ENCODE peak calls at places on chromosomes 11 and 22, in five cellular contexts. M is mesothelial cell of epicardium, Q is AG04450, H is RWPE2, X is IMR-90. L is an unnamed sample.

GRCh38 chr22:28734393-28734792 is 7.2 kb downstream of the CHEK2 start:
- DNase-seq in M (no peak), Q (no peak), H (no peak), X (no peak), L (no peak)

GRCh38 chr11:101582242-101583052 is 1.4 kb downstream of the TRPC6 start:
- DNase-seq in M (peak), Q (no peak), H (no peak), X (peak), L (no peak)

GRCh38 chr22:44445731-44446130 is 52.3 kb downstream of the RTL6 start:
- DNase-seq in M (no peak), Q (no peak), H (no peak), X (no peak), L (no peak)

GRCh38 chr11:64872790-64873488 is 5.5 kb downstream of the EHD1 start:
- DNase-seq in M (no peak), Q (no peak), H (no peak), X (no peak), L (no peak)

GRCh38 chr11:113014262-113014661 is 53.0 kb downstream of the NCAM1 start:
- DNase-seq in M (no peak), Q (no peak), H (no peak), X (no peak), L (no peak)

GRCh38 chr22:35335468-35335867 is 35.8 kb downstream of the TOM1 start:
- DNase-seq in M (no peak), Q (no peak), H (no peak), X (no peak), L (no peak)

GRCh38 chr11:2268911-2269600 is 1.3 kb downstream of the ASCL2 start:
- DNase-seq in M (peak), Q (no peak), H (peak), X (no peak), L (peak)

GRCh38 chr22:19991645-19992451 is 24.8 kb downstream of the ARVCF start:
- DNase-seq in M (no peak), Q (no peak), H (no peak), X (no peak), L (no peak)

GRCh38 chr22:20994128-20994901 is 7.6 kb downstream of the THAP7 start:
- DNase-seq in M (no peak), Q (no peak), H (no peak), X (no peak), L (peak)

GRCh38 chr22:33519140-33519973 is 400.9 kb downstream of the LARGE1 start:
- DNase-seq in M (no peak), Q (no peak), H (no peak), X (peak), L (no peak)

GRCh38 chr11:76339217-76339616 is 41.7 kb downstream of the THAP12 start:
- DNase-seq in M (no peak), Q (no peak), H (no peak), X (no peak), L (no peak)

GRCh38 chr11:92569717-92570116 is 345.1 kb downstream of the FAT3 start:
- DNase-seq in M (no peak), Q (no peak), H (no peak), X (no peak), L (no peak)

GRCh38 chr22:49922484-49922883 is 4.0 kb downstream of the CRELD2 start:
- DNase-seq in M (no peak), Q (no peak), H (peak), X (no peak), L (no peak)

GRCh38 chr11:102157219-102157618 is 47.0 kb downstream of the YAP1 start:
- DNase-seq in M (no peak), Q (no peak), H (no peak), X (peak), L (no peak)

GRCh38 chr11:122851366-122852011 is 13.2 kb downstream of the CRTAM start:
- DNase-seq in M (no peak), Q (no peak), H (no peak), X (no peak), L (no peak)

GRCh38 chr22:28148816-28149465 is 229.9 kb upstream of the PITPNB start:
- DNase-seq in M (no peak), Q (no peak), H (no peak), X (no peak), L (no peak)

GRCh38 chr11:34627197-34627596 is 6.3 kb downstream of the EHF start:
- DNase-seq in M (no peak), Q (no peak), H (no peak), X (no peak), L (no peak)

GRCh38 chr11:15897211-15897960 is 459.0 kb downstream of the SOX6 start:
- DNase-seq in M (no peak), Q (peak), H (no peak), X (peak), L (no peak)

GRCh38 chr11:61482513-61482912 is 26.0 kb upstream of the LRRC10B start:
- DNase-seq in M (peak), Q (no peak), H (no peak), X (no peak), L (no peak)

GRCh38 chr22:40951795-40952602 is 821 bp downstream of the RBX1 start:
- DNase-seq in M (no peak), Q (no peak), H (no peak), X (peak), L (no peak)

GRCh38 chr22:42990131-42990838 is 24.7 kb downstream of the PACSIN2 start:
- DNase-seq in M (no peak), Q (no peak), H (peak), X (peak), L (no peak)

GRCh38 chr11:34263462-34264186 is 94.2 kb downstream of the ABTB2 start:
- DNase-seq in M (no peak), Q (peak), H (peak), X (peak), L (no peak)

GRCh38 chr11:108097179-108097578 is 24.2 kb upstream of the ACAT1 start:
- DNase-seq in M (no peak), Q (no peak), H (no peak), X (no peak), L (no peak)

GRCh38 chr11:6321356-6321755 is 1.1 kb upstream of the CAVIN3 start:
- DNase-seq in M (no peak), Q (no peak), H (no peak), X (no peak), L (no peak)

GRCh38 chr11:93513763-93514162 is 29.4 kb downstream of the SMCO4 start:
- DNase-seq in M (no peak), Q (no peak), H (no peak), X (no peak), L (no peak)

GRCh38 chr11:71244116-71244815 is 8.1 kb downstream of the SHANK2 start:
- DNase-seq in M (no peak), Q (no peak), H (no peak), X (peak), L (no peak)

GRCh38 chr11:109945626-109946321 is 147.4 kb upstream of the ZC3H12C start:
- DNase-seq in M (no peak), Q (no peak), H (no peak), X (no peak), L (no peak)

GRCh38 chr22:21631025-21631424 is 1.2 kb upstream of the YDJC start:
- DNase-seq in M (no peak), Q (no peak), H (no peak), X (no peak), L (no peak)

GRCh38 chr11:119608201-119608600 is 120.8 kb downstream of the NECTIN1 start:
- DNase-seq in M (no peak), Q (no peak), H (no peak), X (no peak), L (no peak)

DNA sequence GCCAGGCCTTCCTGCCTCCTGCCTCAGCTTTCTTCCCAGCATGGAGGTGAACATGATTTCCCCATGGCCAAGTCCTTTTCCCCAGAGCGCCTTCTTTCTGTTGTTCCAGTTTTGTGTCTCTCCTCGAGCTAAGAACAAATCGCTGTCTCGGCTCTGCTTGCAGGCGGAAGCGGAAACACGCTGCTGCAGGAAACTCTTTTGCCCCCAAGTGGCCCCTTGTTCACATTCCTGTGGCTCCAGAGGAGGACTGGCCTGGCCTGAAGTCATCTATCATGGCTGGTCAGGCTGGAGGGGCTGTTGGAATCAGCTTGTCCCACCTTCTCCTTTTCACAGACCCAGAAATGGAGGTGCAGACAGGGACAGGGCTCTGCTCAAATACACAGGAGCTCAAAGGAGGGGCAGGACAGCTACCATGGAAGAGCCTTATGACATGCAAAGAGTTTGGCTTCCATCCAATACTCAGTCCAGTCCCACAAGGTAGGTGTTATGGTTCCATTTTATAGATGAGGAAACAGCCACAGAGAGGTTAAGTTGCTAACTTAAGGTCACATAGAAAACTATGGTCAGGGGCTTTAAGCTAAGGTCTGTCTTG is 182.2 kb upstream of the SYT13 start:
- DNase-seq in M (peak), Q (no peak), H (no peak), X (peak), L (no peak)
- TF ChIP-seq CTCF in M (no peak), Q (no peak), H (no peak), X (no peak), L (no peak)

GRCh38 chr11:11501546-11502274 is 120.1 kb downstream of the GALNT18 start:
- DNase-seq in M (no peak), Q (no peak), H (no peak), X (no peak), L (no peak)
- TF ChIP-seq CTCF in M (no peak), Q (no peak), H (no peak), X (no peak), L (no peak)

DNA sequence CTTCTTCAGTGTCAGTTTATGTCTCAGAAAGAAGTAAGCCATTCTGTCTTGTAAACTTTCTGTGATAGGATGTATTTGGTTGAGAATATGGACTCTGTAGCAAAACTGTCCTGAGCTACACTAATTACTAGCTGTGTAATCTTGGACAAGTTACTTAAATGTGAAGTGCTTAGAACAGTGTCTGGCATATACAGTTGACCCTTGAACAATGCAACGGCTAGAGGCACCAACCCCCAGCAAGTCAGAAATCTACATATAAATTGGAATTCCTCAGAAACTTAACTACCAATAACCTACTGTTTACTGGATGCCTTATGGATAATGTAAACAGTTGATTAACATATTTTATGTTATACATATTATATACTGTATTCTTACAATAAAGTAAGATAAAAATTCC is 68.7 kb upstream of the GRK2 start:
- DNase-seq in M (no peak), Q (no peak), H (no peak), X (no peak), L (no peak)
- TF ChIP-seq CTCF in M (no peak), Q (no peak), H (no peak), X (no peak), L (no peak)

GRCh38 chr11:19805346-19805745 is 92.7 kb downstream of the NAV2 start:
- DNase-seq in M (no peak), Q (no peak), H (no peak), X (no peak), L (no peak)

GRCh38 chr11:19806251-19806650 is 93.6 kb downstream of the NAV2 start:
- DNase-seq in M (no peak), Q (no peak), H (no peak), X (no peak), L (no peak)

GRCh38 chr11:19810852-19811251 is 98.2 kb downstream of the NAV2 start:
- DNase-seq in M (no peak), Q (no peak), H (no peak), X (no peak), L (no peak)

GRCh38 chr11:19805827-19806226 is 93.2 kb downstream of the NAV2 start:
- DNase-seq in M (no peak), Q (no peak), H (no peak), X (peak), L (no peak)

GRCh38 chr11:19808076-19808911 is 95.7 kb downstream of the NAV2 start:
- DNase-seq in M (no peak), Q (no peak), H (no peak), X (no peak), L (no peak)
- TF ChIP-seq CTCF in M (no peak), Q (peak), H (peak), X (no peak), L (peak)

GRCh38 chr22:25170426-25170980 is 29.2 kb upstream of the CRYBB3 start:
- DNase-seq in M (no peak), Q (no peak), H (no peak), X (no peak), L (no peak)

GRCh38 chr22:25174156-25174887 is 25.3 kb upstream of the CRYBB3 start:
- DNase-seq in M (no peak), Q (no peak), H (no peak), X (no peak), L (no peak)

GRCh38 chr22:25174888-25175411 is 24.7 kb upstream of the CRYBB3 start:
- DNase-seq in M (no peak), Q (no peak), H (no peak), X (no peak), L (no peak)

GRCh38 chr22:25169278-25170031 is 30.2 kb upstream of the CRYBB3 start:
- DNase-seq in M (no peak), Q (no peak), H (no peak), X (no peak), L (no peak)

GRCh38 chr22:25172153-25172552 is 27.5 kb upstream of the CRYBB3 start:
- DNase-seq in M (no peak), Q (no peak), H (no peak), X (no peak), L (no peak)
- TF ChIP-seq CTCF in M (no peak), Q (no peak), H (peak), X (no peak), L (peak)

L was measured in type B pancreatic cell.